ENCODE peak calls at places on chromosome 4, in ten cellular contexts. D is WTC11, Q is NCI-H1930, A is posterior vena cava, J is RWPE2, F is NT2/D1, Y is stromal cell of bone marrow, G is ovary, C is HT-29, U is HEK293T. Z is an unnamed sample.

GRCh38 chr4:10082047-10082446 is 34.6 kb downstream of the WDR1 start:
- DNase-seq in D (no peak), Q (no peak), A (peak), J (peak), F (no peak), Y (no peak), G (no peak), C (no peak), U (no peak), Z (no peak)

GRCh38 chr4:13647012-13647411 is 19.5 kb upstream of the BOD1L1 start:
- DNase-seq in D (no peak), Q (no peak), A (no peak), J (no peak), F (peak), Y (no peak), G (no peak), C (no peak), U (no peak), Z (no peak)

GRCh38 chr4:13329963-13330362 is 154.2 kb downstream of the RAB28 start:
- DNase-seq in D (no peak), Q (no peak), A (no peak), J (no peak), F (no peak), Y (peak), G (no peak), C (no peak), U (no peak), Z (peak)

GRCh38 chr4:78710536-78710935 is 65.6 kb upstream of the BMP2K start:
- DNase-seq in D (no peak), Q (no peak), A (no peak), J (peak), F (no peak), Y (peak), G (no peak), C (no peak), U (no peak), Z (no peak)

GRCh38 chr4:18536420-18536819 is 514.9 kb upstream of the LCORL start:
- DNase-seq in D (peak), Q (no peak), A (no peak), J (no peak), F (peak), Y (no peak), G (no peak), C (no peak), U (no peak), Z (peak)

GRCh38 chr4:1569461-1570151 is 114.5 kb downstream of the FAM53A start:
- DNase-seq in D (peak), Q (no peak), A (peak), J (peak), F (no peak), Y (no peak), G (peak), C (no peak), U (no peak), Z (no peak)

GRCh38 chr4:3059090-3059428 is 15.3 kb downstream of the HTT-AS start:
- DNase-seq in D (no peak), Q (no peak), A (no peak), J (no peak), F (no peak), Y (no peak), G (no peak), C (no peak), U (no peak), Z (no peak)

GRCh38 chr4:171813195-171813955 is at the start of gene GALNTL6:
- DNase-seq in D (peak), Q (peak), A (peak), J (peak), F (no peak), Y (no peak), G (no peak), C (no peak), U (peak), Z (peak)

GRCh38 chr4:130183096-130183495 is 1087.1 kb downstream of the C4orf33 start:
- DNase-seq in D (no peak), Q (no peak), A (no peak), J (no peak), F (no peak), Y (no peak), G (no peak), C (no peak), U (no peak), Z (no peak)

GRCh38 chr4:124282301-124282898 is 430.1 kb downstream of the ANKRD50 start:
- DNase-seq in D (no peak), Q (no peak), A (no peak), J (no peak), F (no peak), Y (no peak), G (no peak), C (no peak), U (no peak), Z (no peak)

Z was measured in SK-MEL-5.